ENCODE peak calls at places on chromosomes 2 and 18, in four cellular contexts. J, R, C and Z are unnamed samples.

GRCh38 chr18:8681196-8681595 is 24.2 kb upstream of the MTCL1 start:
- DNase-seq in R (no peak), C (no peak), J (no peak), Z (no peak)

GRCh38 chr2:37997629-37998028 is 72.5 kb downstream of the RMDN2 start:
- DNase-seq in R (no peak), J (no peak), C (no peak), Z (peak; percentile 61)

GRCh38 chr2:203869610-203870042 is 2.1 kb downstream of the CTLA4 start:
- DNase-seq in J (no peak), R (no peak), C (no peak), Z (no peak)

GRCh38 chr2:7915302-7916200 is 766.3 kb upstream of the ID2 start:
- DNase-seq in R (no peak), J (no peak), C (no peak), Z (no peak)

GRCh38 chr2:216205486-216205885 is 96.3 kb downstream of the XRCC5 start:
- DNase-seq in C (no peak), R (no peak), J (no peak), Z (no peak)

GRCh38 chr2:42856891-42857632 is 64.7 kb upstream of the HAAO start:
- DNase-seq in C (no peak), R (peak; percentile 78), J (no peak), Z (peak; percentile 76)

GRCh38 chr2:8402222-8402621 is 279.6 kb upstream of the ID2 start:
- DNase-seq in R (no peak), J (no peak), C (no peak), Z (no peak)

GRCh38 chr2:46540496-46541342 is 61.4 kb downstream of the TMEM247 start:
- DNase-seq in J (peak; percentile 83), C (peak; percentile 67), R (peak; percentile 37), Z (peak; percentile 45)

GRCh38 chr2:21427606-21428005 is 303.8 kb downstream of the TDRD15 start:
- DNase-seq in C (no peak), R (no peak), J (no peak), Z (no peak)

GRCh38 chr2:20145497-20146193 is 79.3 kb downstream of the SDC1 start:
- DNase-seq in R (no peak), J (no peak), C (no peak), Z (peak; percentile 67)

GRCh38 chr2:42523341-42523740 is 29.6 kb upstream of the KCNG3 start:
- DNase-seq in C (no peak), R (no peak), J (no peak), Z (no peak)

GRCh38 chr2:10331702-10332401 is 29.1 kb downstream of the HPCAL1 start:
- DNase-seq in R (no peak), J (no peak), C (no peak), Z (no peak)

GRCh38 chr2:8455236-8456148 is 226.4 kb upstream of the ID2 start:
- DNase-seq in R (no peak), J (no peak), C (no peak), Z (no peak)

GRCh38 chr2:103289101-103289725 is 527.4 kb downstream of the TMEM182 start:
- DNase-seq in R (no peak), J (peak; percentile 1), C (no peak), Z (no peak)

GRCh38 chr2:34105015-34105767 is 506.1 kb upstream of the FAM98A start:
- DNase-seq in J (peak; percentile 84), C (no peak), R (no peak), Z (peak; percentile 93)

GRCh38 chr2:204019572-204020501 is 83.3 kb downstream of the ICOS start:
- DNase-seq in C (no peak), J (peak; percentile 63), R (no peak), Z (peak; percentile 98)

GRCh38 chr2:28135324-28135723 is 244.8 kb downstream of the BABAM2 start:
- DNase-seq in C (no peak), J (no peak), R (no peak), Z (no peak)

DNA sequence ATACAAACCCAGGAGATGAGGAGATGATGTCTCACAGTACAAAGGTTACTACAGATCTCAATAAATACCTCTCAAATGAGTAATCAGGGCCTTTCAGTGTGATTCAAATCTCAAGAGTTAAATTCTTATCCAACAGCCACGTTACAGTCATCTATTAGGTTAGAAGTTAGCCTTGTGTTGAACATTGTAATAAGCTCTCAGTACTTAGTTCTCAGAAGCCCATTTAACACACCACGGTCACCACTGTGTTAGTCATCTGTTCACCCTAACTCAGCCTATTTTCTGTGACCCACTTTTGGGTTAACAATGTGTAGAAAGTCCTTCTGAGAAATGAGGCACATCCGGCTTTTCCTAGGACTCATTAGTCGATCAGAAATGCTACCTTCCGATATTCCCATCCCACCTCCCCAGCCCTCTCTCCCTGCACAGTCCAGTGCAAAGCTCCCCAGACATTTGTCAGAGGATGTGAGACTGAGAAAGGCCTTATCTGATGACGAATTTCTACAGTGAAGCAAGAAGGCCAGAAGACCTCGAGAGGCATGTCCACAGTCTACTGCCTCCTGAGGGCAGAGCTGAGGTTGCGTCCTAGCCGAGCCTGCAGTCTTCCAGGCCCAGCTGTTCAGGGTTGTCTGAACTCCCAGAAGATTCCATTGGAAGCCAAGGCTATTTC is 92.5 kb downstream of the ACTR2 start:
- DNase-seq in J (peak; percentile 98), R (no peak), C (peak; percentile 65), Z (peak; percentile 92)
- TF ChIP-seq CTCF in J (peak; percentile 71), R (no peak), C (peak; percentile 45), Z (peak; percentile 56)

DNA sequence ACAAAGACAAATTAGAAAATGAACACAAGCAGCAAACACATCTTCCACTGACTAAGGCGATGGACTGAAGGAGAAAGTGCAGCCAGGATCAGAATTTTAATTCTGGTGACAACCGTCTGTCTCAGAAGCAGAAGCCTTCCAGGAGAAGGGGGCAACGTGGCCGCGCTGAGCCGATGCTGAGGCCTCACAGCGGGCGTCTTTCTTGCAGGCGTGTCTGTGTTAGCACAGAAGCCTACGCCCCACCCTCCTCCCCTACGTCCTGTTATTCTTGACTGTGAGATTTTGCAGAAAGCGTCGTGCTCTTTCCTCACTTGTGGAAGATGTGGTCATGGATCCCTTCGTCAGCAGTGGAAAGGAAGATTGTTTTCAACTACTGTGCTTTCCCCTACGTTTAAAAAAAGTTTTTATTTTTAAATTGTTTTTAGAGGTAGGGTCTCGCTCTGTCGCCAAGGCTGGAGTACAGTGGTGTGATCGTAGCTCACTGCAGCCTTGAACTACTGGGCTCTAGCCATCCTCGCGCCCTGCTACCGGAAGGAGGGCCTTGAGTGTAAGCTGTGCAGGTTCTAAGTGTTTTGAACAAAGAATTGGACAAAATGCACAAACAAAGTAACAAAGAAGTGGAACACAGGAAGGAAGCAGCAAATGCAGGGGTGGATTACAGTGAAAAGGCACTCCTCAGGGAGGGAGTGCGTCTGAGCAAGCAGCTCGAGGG is 422.0 kb downstream of the GALR1 start:
- DNase-seq in R (no peak), J (no peak), C (no peak), Z (no peak)
- TF ChIP-seq CTCF in R (no peak), J (no peak), C (no peak), Z (no peak)

DNA sequence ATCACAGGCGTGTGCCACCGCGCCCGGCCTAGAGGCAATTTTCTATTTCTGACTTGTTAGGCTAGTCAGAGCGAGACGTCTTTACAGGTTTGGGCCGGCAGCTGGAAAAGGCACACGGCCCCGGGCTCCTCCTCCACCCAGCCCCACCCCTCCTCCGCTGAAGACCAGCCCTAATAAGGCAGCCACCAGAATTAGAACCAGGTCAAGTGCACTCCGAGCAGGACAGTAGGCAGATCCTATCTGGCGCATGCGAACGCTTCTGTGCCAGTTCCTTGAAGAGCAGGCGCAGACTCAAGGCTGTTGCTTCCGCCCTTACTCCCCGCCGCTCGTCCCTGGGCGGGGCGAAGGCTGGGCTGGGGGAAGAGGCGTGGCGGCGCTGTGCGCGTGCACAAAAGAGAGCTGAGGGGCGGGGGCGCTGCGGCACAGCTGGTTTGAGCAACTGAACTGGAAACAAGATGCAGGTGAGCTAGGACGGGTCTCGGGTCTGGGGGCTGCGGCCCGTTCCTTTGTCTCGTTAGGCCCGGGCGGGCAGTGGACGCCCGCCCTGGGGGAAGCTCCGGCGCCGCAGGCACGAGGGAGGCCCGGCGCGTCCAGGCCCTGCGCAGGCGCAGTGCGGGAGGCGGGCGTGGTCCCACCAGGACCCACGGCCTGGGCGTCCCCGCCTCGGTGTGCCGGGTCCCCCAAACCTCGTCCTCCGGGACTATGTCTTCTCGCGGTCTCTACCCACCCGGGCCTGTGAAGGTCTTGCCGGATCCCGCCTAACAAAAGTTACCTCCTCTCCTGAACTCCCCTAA is at the start of gene PDCL3:
- DNase-seq in R (peak; percentile 98), C (peak; percentile 97), J (peak; percentile 99), Z (peak; percentile 99)
- TF ChIP-seq CTCF in R (no peak), C (peak; percentile 29), J (no peak), Z (peak; percentile 15)

DNA sequence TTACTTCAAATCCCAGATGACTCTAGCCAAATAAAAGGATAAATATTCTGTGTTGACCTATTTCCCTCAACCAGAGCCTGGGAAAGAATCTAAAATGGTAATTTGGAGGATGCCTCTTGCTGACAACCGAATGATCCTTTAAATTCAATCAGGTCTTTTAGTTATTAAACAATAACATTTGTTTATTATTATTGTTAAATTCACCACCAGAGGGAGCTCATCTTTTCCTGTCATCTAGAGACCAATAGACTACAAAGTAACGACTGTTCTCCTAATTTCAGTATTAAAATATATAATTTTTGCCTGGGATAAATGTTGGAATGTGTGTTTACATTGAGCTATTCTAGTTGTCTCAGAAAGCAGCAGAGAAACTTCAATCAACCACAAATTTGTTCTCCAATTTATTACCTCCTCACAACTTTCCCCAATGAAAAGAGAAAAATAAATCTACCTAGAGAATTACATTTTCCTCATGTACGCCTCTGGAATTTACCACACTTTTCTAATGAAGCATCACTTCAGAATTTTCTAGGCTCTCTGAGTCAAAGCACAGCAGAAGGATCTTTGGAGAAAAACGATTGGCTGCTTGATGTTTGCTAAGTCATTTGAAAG is 142.7 kb downstream of the SCG2 start:
- DNase-seq in C (no peak), J (peak; percentile 14), R (no peak), Z (peak; percentile 35)
- TF ChIP-seq CTCF in C (no peak), J (peak; percentile 29), R (peak; percentile 18), Z (peak; percentile 30)

DNA sequence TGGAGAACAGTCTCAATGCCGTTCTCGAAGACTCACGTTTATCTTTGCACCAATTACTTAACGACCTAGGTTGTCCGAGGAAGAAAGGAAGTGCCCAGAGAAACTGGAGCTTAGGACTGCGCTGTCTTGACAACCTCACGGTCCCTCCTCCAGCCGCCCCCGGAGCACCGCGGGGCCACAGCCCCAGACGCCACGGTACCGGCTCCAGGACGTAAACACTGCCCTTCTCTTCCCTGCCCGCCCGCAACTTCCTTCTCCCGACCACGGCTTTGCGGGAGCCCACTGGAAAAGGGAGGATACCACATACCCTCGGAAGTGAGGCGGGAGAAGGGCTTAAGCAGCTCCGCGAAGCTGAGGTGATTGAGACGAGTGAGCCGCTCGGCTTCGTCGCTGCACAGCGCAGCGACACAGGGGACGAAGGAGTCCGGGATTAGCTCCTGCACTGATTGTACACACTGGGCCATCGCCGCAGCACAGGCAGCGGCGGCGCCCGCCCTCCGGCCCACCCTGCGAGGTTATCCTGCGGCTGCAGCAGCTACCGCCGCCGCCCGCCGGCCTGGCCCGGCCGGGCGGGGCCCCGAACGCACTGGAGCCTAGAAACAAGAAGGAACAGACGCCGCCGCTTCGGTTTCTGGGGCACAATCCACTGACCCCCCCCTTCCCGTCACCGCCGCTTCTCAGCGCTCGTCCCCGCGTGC is 478 bp downstream of the TRAPPC8 start:
- DNase-seq in J (peak; percentile 54), R (peak; percentile 26), C (peak; percentile 46), Z (peak; percentile 59)
- TF ChIP-seq CTCF in J (no peak), R (no peak), C (no peak), Z (no peak)